ENCODE peak calls at places on chromosome 10, in six cellular contexts. One of them, this sample, is unnamed.

GRCh38 chr10:117442944-117443676 is 67.9 kb upstream of the PDZD8 start:
- DNase-seq in adrenal gland: peak; percentile 82
- DNase-seq in CD4-positive, alpha-beta T cell: peak; percentile 33
- DNase-seq in neuronal stem cell: peak; percentile 57
- DNase-seq in coronary artery: peak; percentile 85
- DNase-seq in psoas muscle: peak; percentile 90
- DNase-seq in this sample: peak; percentile 83

GRCh38 chr10:77151395-77151794 is 486.2 kb downstream of the KCNMA1 start:
- DNase-seq in CD4-positive, alpha-beta T cell: no peak
- DNase-seq in coronary artery: no peak
- DNase-seq in psoas muscle: no peak
- DNase-seq in neuronal stem cell: no peak
- DNase-seq in adrenal gland: no peak
- DNase-seq in this sample: no peak

GRCh38 chr10:73910401-73910763 is 550 bp upstream of the PLAU start:
- DNase-seq in neuronal stem cell: no peak
- DNase-seq in CD4-positive, alpha-beta T cell: no peak
- DNase-seq in coronary artery: no peak
- DNase-seq in adrenal gland: no peak
- DNase-seq in psoas muscle: no peak
- DNase-seq in this sample: no peak

GRCh38 chr10:119401671-119402395 is 140.7 kb downstream of the RGS10 start:
- DNase-seq in adrenal gland: peak; percentile 43
- DNase-seq in psoas muscle: peak; percentile 88
- DNase-seq in CD4-positive, alpha-beta T cell: no peak
- DNase-seq in neuronal stem cell: no peak
- DNase-seq in coronary artery: peak; percentile 82
- DNase-seq in this sample: peak; percentile 47

GRCh38 chr10:93062499-93063216 is 2.1 kb downstream of the CYP26C1 start:
- DNase-seq in CD4-positive, alpha-beta T cell: no peak
- DNase-seq in neuronal stem cell: no peak
- DNase-seq in adrenal gland: no peak
- DNase-seq in psoas muscle: no peak
- DNase-seq in coronary artery: no peak
- DNase-seq in this sample: peak; percentile 89

GRCh38 chr10:44990302-44990655 is 10.4 kb upstream of the ZNF22 start:
- DNase-seq in neuronal stem cell: peak; percentile 27
- DNase-seq in adrenal gland: no peak
- DNase-seq in coronary artery: peak; percentile 45
- DNase-seq in psoas muscle: no peak
- DNase-seq in CD4-positive, alpha-beta T cell: no peak
- DNase-seq in this sample: no peak

GRCh38 chr10:70174058-70174741 is 3.9 kb upstream of the SAR1A start:
- DNase-seq in neuronal stem cell: no peak
- DNase-seq in coronary artery: no peak
- DNase-seq in adrenal gland: no peak
- DNase-seq in CD4-positive, alpha-beta T cell: peak; percentile 22
- DNase-seq in psoas muscle: no peak
- DNase-seq in this sample: no peak

GRCh38 chr10:24552346-24553016 is 171.2 kb downstream of the ARHGAP21 start:
- DNase-seq in CD4-positive, alpha-beta T cell: peak; percentile 22
- DNase-seq in coronary artery: no peak
- DNase-seq in psoas muscle: peak; percentile 68
- DNase-seq in neuronal stem cell: no peak
- DNase-seq in adrenal gland: peak; percentile 39
- DNase-seq in this sample: peak; percentile 74

GRCh38 chr10:110324201-110324804 is 19.6 kb upstream of the SMNDC1 start:
- DNase-seq in neuronal stem cell: no peak
- DNase-seq in psoas muscle: no peak
- DNase-seq in CD4-positive, alpha-beta T cell: no peak
- DNase-seq in adrenal gland: no peak
- DNase-seq in coronary artery: no peak
- DNase-seq in this sample: no peak

GRCh38 chr10:75588031-75588430 is 156.6 kb downstream of the LRMDA start:
- DNase-seq in coronary artery: no peak
- DNase-seq in neuronal stem cell: no peak
- DNase-seq in CD4-positive, alpha-beta T cell: no peak
- DNase-seq in psoas muscle: no peak
- DNase-seq in adrenal gland: no peak
- DNase-seq in this sample: no peak

GRCh38 chr10:77179015-77179695 is 458.5 kb downstream of the KCNMA1 start:
- DNase-seq in psoas muscle: peak; percentile 75
- DNase-seq in adrenal gland: peak; percentile 77
- DNase-seq in CD4-positive, alpha-beta T cell: no peak
- DNase-seq in neuronal stem cell: no peak
- DNase-seq in coronary artery: no peak
- DNase-seq in this sample: no peak

GRCh38 chr10:86018735-86019058 is 347.9 kb downstream of the GRID1 start:
- DNase-seq in adrenal gland: no peak
- DNase-seq in coronary artery: peak; percentile 5
- DNase-seq in CD4-positive, alpha-beta T cell: no peak
- DNase-seq in neuronal stem cell: no peak
- DNase-seq in psoas muscle: no peak
- DNase-seq in this sample: no peak

GRCh38 chr10:87677595-87677994 is 17.9 kb downstream of the PAPSS2 start:
- DNase-seq in CD4-positive, alpha-beta T cell: no peak
- DNase-seq in neuronal stem cell: no peak
- DNase-seq in coronary artery: no peak
- DNase-seq in psoas muscle: no peak
- DNase-seq in adrenal gland: no peak
- DNase-seq in this sample: no peak

GRCh38 chr10:30781571-30782542 is 152.3 kb upstream of the LYZL2 start:
- DNase-seq in coronary artery: no peak
- DNase-seq in psoas muscle: no peak
- DNase-seq in neuronal stem cell: no peak
- DNase-seq in adrenal gland: no peak
- DNase-seq in CD4-positive, alpha-beta T cell: no peak
- DNase-seq in this sample: no peak

GRCh38 chr10:68559872-68560200 is 301 bp upstream of the TET1 start:
- DNase-seq in adrenal gland: no peak
- DNase-seq in coronary artery: no peak
- DNase-seq in psoas muscle: no peak
- DNase-seq in CD4-positive, alpha-beta T cell: no peak
- DNase-seq in neuronal stem cell: no peak
- DNase-seq in this sample: no peak

GRCh38 chr10:49037187-49037586 is 78.1 kb downstream of the VSTM4 start:
- DNase-seq in neuronal stem cell: no peak
- DNase-seq in adrenal gland: no peak
- DNase-seq in psoas muscle: no peak
- DNase-seq in CD4-positive, alpha-beta T cell: no peak
- DNase-seq in coronary artery: no peak
- DNase-seq in this sample: no peak

GRCh38 chr10:20742737-20743136 is 154.4 kb downstream of the NEBL start:
- DNase-seq in neuronal stem cell: no peak
- DNase-seq in coronary artery: no peak
- DNase-seq in CD4-positive, alpha-beta T cell: no peak
- DNase-seq in psoas muscle: no peak
- DNase-seq in adrenal gland: no peak
- DNase-seq in this sample: no peak

DNA sequence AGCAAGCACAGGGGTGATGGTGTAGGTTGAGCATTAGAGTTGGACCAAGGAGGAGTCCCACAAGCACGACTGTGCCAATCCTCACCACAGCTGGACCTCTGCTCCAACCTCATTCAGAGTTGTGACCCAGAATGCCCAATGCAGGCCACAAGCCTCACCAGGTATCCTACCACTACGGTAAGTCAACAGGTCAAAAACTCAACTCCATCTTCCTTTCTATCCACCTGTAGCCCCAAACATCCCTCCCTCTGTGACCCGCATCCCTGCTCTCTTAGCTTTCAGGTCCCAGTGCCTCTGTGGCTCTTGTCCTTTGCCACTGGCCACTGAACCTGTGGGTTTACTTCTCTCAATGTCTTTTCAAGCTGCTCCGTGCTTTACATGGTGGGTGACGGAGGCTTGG is 112.8 kb downstream of the PIP4K2A start:
- DNase-seq in adrenal gland: no peak
- DNase-seq in coronary artery: no peak
- DNase-seq in psoas muscle: no peak
- DNase-seq in neuronal stem cell: no peak
- DNase-seq in CD4-positive, alpha-beta T cell: no peak
- DNase-seq in this sample: no peak
- H3K27ac ChIP-seq in adrenal gland: no peak overlapping the region
- H3K27ac ChIP-seq in coronary artery: no peak overlapping the region
- H3K27ac ChIP-seq in psoas muscle: no peak overlapping the region
- H3K27ac ChIP-seq in neuronal stem cell: no peak overlapping the region
- H3K27ac ChIP-seq in CD4-positive, alpha-beta T cell: peak overlapping the region; percentile 13
- H3K27ac ChIP-seq in this sample: no peak overlapping the region

DNA sequence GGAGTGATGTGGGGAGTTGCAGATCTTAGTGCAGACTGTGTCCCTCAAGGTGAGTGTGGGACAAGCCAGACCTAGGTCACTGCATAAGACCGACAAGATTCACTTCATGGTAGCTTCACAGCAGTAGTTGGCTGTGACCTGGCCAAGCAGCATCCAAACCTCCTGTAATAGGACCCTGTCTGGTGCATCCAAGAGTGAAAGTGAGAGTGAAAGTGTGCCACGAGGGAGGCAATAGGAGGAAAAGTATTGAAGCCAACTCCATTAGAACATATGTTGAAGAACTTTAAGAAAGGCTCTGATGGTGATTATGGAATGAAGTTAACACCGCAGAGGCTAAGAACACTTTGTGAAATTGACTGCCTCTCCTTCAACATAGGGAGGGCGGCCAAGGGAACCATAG is 7.8 kb upstream of the ZNF33B start:
- DNase-seq in neuronal stem cell: no peak
- DNase-seq in CD4-positive, alpha-beta T cell: no peak
- DNase-seq in psoas muscle: no peak
- DNase-seq in coronary artery: no peak
- DNase-seq in adrenal gland: no peak
- DNase-seq in this sample: no peak
- H3K27ac ChIP-seq in neuronal stem cell: no peak overlapping the region
- H3K27ac ChIP-seq in CD4-positive, alpha-beta T cell: no peak overlapping the region
- H3K27ac ChIP-seq in psoas muscle: no peak overlapping the region
- H3K27ac ChIP-seq in coronary artery: no peak overlapping the region
- H3K27ac ChIP-seq in adrenal gland: no peak overlapping the region
- H3K27ac ChIP-seq in this sample: no peak overlapping the region

GRCh38 chr10:104077282-104078151 is 8.2 kb downstream of the COL17A1 start:
- DNase-seq in adrenal gland: no peak
- DNase-seq in psoas muscle: no peak
- DNase-seq in CD4-positive, alpha-beta T cell: no peak
- DNase-seq in coronary artery: no peak
- DNase-seq in neuronal stem cell: no peak
- DNase-seq in this sample: no peak
- H3K27ac ChIP-seq in adrenal gland: no peak overlapping the region
- H3K27ac ChIP-seq in psoas muscle: no peak overlapping the region
- H3K27ac ChIP-seq in CD4-positive, alpha-beta T cell: no peak overlapping the region
- H3K27ac ChIP-seq in coronary artery: no peak overlapping the region
- H3K27ac ChIP-seq in neuronal stem cell: peak overlapping the region; percentile 42
- H3K27ac ChIP-seq in this sample: no peak overlapping the region

DNA sequence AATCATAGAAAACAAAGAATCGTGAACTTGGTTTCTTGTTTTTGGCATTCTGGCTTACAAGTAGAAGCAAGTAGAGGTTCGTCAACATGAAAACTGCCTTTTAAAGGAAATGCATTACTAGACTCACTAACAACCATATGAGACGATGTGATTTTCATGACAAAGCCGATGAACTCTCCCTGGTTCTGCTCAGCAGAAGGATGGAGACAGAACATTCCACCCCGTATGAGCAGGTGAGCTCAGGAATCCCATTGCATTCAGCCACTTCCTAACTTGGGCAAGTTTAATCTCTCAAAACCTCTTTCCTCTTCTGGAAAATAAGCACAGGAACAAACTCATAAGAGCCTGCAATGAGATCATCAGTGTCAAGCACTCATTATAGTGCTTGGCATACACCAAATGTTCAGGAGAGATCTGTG is 57.4 kb upstream of the SVIL start:
- DNase-seq in neuronal stem cell: no peak
- DNase-seq in psoas muscle: no peak
- DNase-seq in coronary artery: no peak
- DNase-seq in adrenal gland: no peak
- DNase-seq in CD4-positive, alpha-beta T cell: no peak
- DNase-seq in this sample: no peak
- H3K27ac ChIP-seq in neuronal stem cell: no peak overlapping the region
- H3K27ac ChIP-seq in psoas muscle: peak overlapping the region; percentile 61
- H3K27ac ChIP-seq in coronary artery: peak overlapping the region; percentile 72
- H3K27ac ChIP-seq in adrenal gland: peak overlapping the region; percentile 51
- H3K27ac ChIP-seq in CD4-positive, alpha-beta T cell: no peak overlapping the region
- H3K27ac ChIP-seq in this sample: peak overlapping the region; percentile 2

GRCh38 chr10:33260403-33261239 is 73.8 kb downstream of the NRP1 start:
- DNase-seq in coronary artery: no peak
- DNase-seq in adrenal gland: no peak
- DNase-seq in neuronal stem cell: no peak
- DNase-seq in psoas muscle: no peak
- DNase-seq in CD4-positive, alpha-beta T cell: no peak
- DNase-seq in this sample: no peak
- H3K27ac ChIP-seq in coronary artery: no peak overlapping the region
- H3K27ac ChIP-seq in adrenal gland: no peak overlapping the region
- H3K27ac ChIP-seq in neuronal stem cell: no peak overlapping the region
- H3K27ac ChIP-seq in psoas muscle: no peak overlapping the region
- H3K27ac ChIP-seq in CD4-positive, alpha-beta T cell: no peak overlapping the region
- H3K27ac ChIP-seq in this sample: no peak overlapping the region

DNA sequence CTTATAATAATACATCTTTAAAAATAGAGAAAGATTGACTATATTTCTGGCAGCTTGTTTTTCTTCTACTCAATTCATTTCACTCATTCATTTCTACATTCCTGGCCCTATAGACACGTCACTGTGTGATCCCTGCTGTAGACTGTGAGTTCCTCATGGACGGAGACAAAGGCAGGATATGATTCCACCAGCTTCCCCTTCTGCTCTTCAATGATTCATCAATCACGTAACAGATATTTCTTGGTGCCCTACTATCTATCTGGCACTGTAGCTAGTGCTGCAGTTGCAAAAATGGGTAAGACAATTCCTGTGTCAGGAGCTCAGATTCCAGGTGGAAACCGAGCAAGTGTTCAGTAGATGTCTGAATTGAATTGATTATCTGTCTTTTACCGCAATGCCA is 415.0 kb downstream of the SFMBT2 start:
- DNase-seq in CD4-positive, alpha-beta T cell: no peak
- DNase-seq in coronary artery: no peak
- DNase-seq in adrenal gland: no peak
- DNase-seq in neuronal stem cell: no peak
- DNase-seq in psoas muscle: no peak
- DNase-seq in this sample: no peak
- H3K27ac ChIP-seq in CD4-positive, alpha-beta T cell: no peak overlapping the region
- H3K27ac ChIP-seq in coronary artery: no peak overlapping the region
- H3K27ac ChIP-seq in adrenal gland: no peak overlapping the region
- H3K27ac ChIP-seq in neuronal stem cell: no peak overlapping the region
- H3K27ac ChIP-seq in psoas muscle: no peak overlapping the region
- H3K27ac ChIP-seq in this sample: no peak overlapping the region

This sample was measured in upper lobe of left lung.